ENCODE peak calls at places on chromosomes 5 and 9, in six cellular contexts. One of them, this sample, is unnamed.

GRCh38 chr9:129398901-129399300 is 220.8 kb upstream of the IER5L start:
- DNase-seq in A549: no peak
- DNase-seq in WTC11: no peak
- DNase-seq in K562: no peak
- DNase-seq in HepG2: no peak
- DNase-seq in H1: no peak
- DNase-seq in this sample: no peak

GRCh38 chr5:36495638-36496010 is 110.8 kb upstream of the SLC1A3 start:
- DNase-seq in A549: no peak
- DNase-seq in WTC11: no peak
- DNase-seq in K562: no peak
- DNase-seq in HepG2: no peak
- DNase-seq in H1: no peak
- DNase-seq in this sample: no peak

GRCh38 chr5:80346055-80346454 is 26.3 kb downstream of the SPZ1 start:
- DNase-seq in A549: peak; percentile 46
- DNase-seq in WTC11: peak; percentile 37
- DNase-seq in K562: peak; percentile 57
- DNase-seq in HepG2: peak; percentile 44
- DNase-seq in H1: peak; percentile 13
- DNase-seq in this sample: peak; percentile 10

GRCh38 chr9:111005711-111006482 is 32.4 kb downstream of the LPAR1 start:
- DNase-seq in A549: no peak
- DNase-seq in WTC11: no peak
- DNase-seq in K562: no peak
- DNase-seq in HepG2: no peak
- DNase-seq in H1: no peak
- DNase-seq in this sample: no peak

GRCh38 chr5:170740586-170741205 is 42.8 kb upstream of the GABRP start:
- DNase-seq in A549: no peak
- DNase-seq in WTC11: no peak
- DNase-seq in K562: no peak
- DNase-seq in HepG2: no peak
- DNase-seq in H1: no peak
- DNase-seq in this sample: no peak

GRCh38 chr9:69376651-69377050 is 51.6 kb downstream of the ENTREP1 start:
- DNase-seq in A549: peak; percentile 4
- DNase-seq in WTC11: no peak
- DNase-seq in K562: no peak
- DNase-seq in HepG2: no peak
- DNase-seq in H1: no peak
- DNase-seq in this sample: peak; percentile 48

GRCh38 chr5:82319977-82320376 is 41.8 kb upstream of the RPS23 start:
- DNase-seq in A549: no peak
- DNase-seq in WTC11: no peak
- DNase-seq in K562: no peak
- DNase-seq in HepG2: no peak
- DNase-seq in H1: no peak
- DNase-seq in this sample: no peak

GRCh38 chr5:76472338-76473336 is 69.6 kb downstream of the IQGAP2 start:
- DNase-seq in A549: peak; percentile 62
- DNase-seq in WTC11: no peak
- DNase-seq in K562: peak; percentile 12
- DNase-seq in HepG2: peak; percentile 90
- DNase-seq in H1: no peak
- DNase-seq in this sample: no peak

GRCh38 chr5:35046754-35047153 is 995 bp downstream of the AGXT2 start:
- DNase-seq in A549: no peak
- DNase-seq in WTC11: no peak
- DNase-seq in K562: no peak
- DNase-seq in HepG2: no peak
- DNase-seq in H1: no peak
- DNase-seq in this sample: no peak

GRCh38 chr9:107635137-107635802 is 145.7 kb upstream of the KLF4 start:
- DNase-seq in A549: no peak
- DNase-seq in WTC11: no peak
- DNase-seq in K562: no peak
- DNase-seq in HepG2: no peak
- DNase-seq in H1: no peak
- DNase-seq in this sample: no peak

GRCh38 chr9:137977572-137978261 is 100.1 kb downstream of the CACNA1B start:
- DNase-seq in A549: no peak
- DNase-seq in WTC11: no peak
- DNase-seq in K562: no peak
- DNase-seq in HepG2: no peak
- DNase-seq in H1: no peak
- DNase-seq in this sample: no peak

GRCh38 chr5:179131321-179131835 is 71.2 kb downstream of the ZNF354C start:
- DNase-seq in A549: no peak
- DNase-seq in WTC11: peak; percentile 4
- DNase-seq in K562: no peak
- DNase-seq in HepG2: no peak
- DNase-seq in H1: no peak
- DNase-seq in this sample: no peak

GRCh38 chr9:92328225-92328624 is 2.5 kb downstream of the CENPP start:
- DNase-seq in A549: peak; percentile 59
- DNase-seq in WTC11: no peak
- DNase-seq in K562: peak; percentile 61
- DNase-seq in HepG2: peak; percentile 28
- DNase-seq in H1: no peak
- DNase-seq in this sample: peak; percentile 43

GRCh38 chr9:2271426-2271825 is 256.3 kb downstream of the SMARCA2 start:
- DNase-seq in A549: peak; percentile 39
- DNase-seq in WTC11: peak; percentile 56
- DNase-seq in K562: peak; percentile 5
- DNase-seq in HepG2: no peak
- DNase-seq in H1: peak; percentile 53
- DNase-seq in this sample: peak; percentile 66

GRCh38 chr5:135602882-135603721 is 24.3 kb upstream of the CXCL14 start:
- DNase-seq in A549: no peak
- DNase-seq in WTC11: peak; percentile 17
- DNase-seq in K562: no peak
- DNase-seq in HepG2: no peak
- DNase-seq in H1: no peak
- DNase-seq in this sample: no peak

GRCh38 chr5:96083361-96083881 is 121.8 kb upstream of the ELL2 start:
- DNase-seq in A549: no peak
- DNase-seq in WTC11: no peak
- DNase-seq in K562: peak; percentile 28
- DNase-seq in HepG2: no peak
- DNase-seq in H1: no peak
- DNase-seq in this sample: peak; percentile 84

GRCh38 chr5:82620957-82621600 is 342.9 kb upstream of the RPS23 start:
- DNase-seq in A549: no peak
- DNase-seq in WTC11: no peak
- DNase-seq in K562: no peak
- DNase-seq in HepG2: no peak
- DNase-seq in H1: no peak
- DNase-seq in this sample: no peak

GRCh38 chr5:146208916-146209522 is 5.6 kb downstream of the RBM27 start:
- DNase-seq in A549: no peak
- DNase-seq in WTC11: no peak
- DNase-seq in K562: no peak
- DNase-seq in HepG2: no peak
- DNase-seq in H1: no peak
- DNase-seq in this sample: no peak

GRCh38 chr5:9515451-9515850 is 30.4 kb downstream of the SEMA5A start:
- DNase-seq in A549: no peak
- DNase-seq in WTC11: no peak
- DNase-seq in K562: no peak
- DNase-seq in HepG2: no peak
- DNase-seq in H1: no peak
- DNase-seq in this sample: no peak

GRCh38 chr5:115309751-115310370 is 13.4 kb upstream of the CCDC112 start:
- DNase-seq in A549: peak; percentile 38
- DNase-seq in WTC11: no peak
- DNase-seq in K562: peak; percentile 49
- DNase-seq in HepG2: peak; percentile 26
- DNase-seq in H1: no peak
- DNase-seq in this sample: peak; percentile 69

GRCh38 chr9:133522073-133522910 is 2.5 kb downstream of the MYMK start:
- DNase-seq in A549: no peak
- DNase-seq in WTC11: no peak
- DNase-seq in K562: no peak
- DNase-seq in HepG2: no peak
- DNase-seq in H1: no peak
- DNase-seq in this sample: no peak

GRCh38 chr9:120890415-120891254 is 13.6 kb upstream of the PHF19 start:
- DNase-seq in A549: no peak
- DNase-seq in WTC11: no peak
- DNase-seq in K562: peak; percentile 38
- DNase-seq in HepG2: no peak
- DNase-seq in H1: no peak
- DNase-seq in this sample: no peak

GRCh38 chr9:131567910-131568309 is 22.6 kb downstream of the PRRT1B start:
- DNase-seq in A549: no peak
- DNase-seq in WTC11: no peak
- DNase-seq in K562: no peak
- DNase-seq in HepG2: no peak
- DNase-seq in H1: no peak
- DNase-seq in this sample: no peak

GRCh38 chr5:80125962-80126480 is 90.9 kb downstream of the THBS4 start:
- DNase-seq in A549: no peak
- DNase-seq in WTC11: no peak
- DNase-seq in K562: no peak
- DNase-seq in HepG2: no peak
- DNase-seq in H1: no peak
- DNase-seq in this sample: no peak

DNA sequence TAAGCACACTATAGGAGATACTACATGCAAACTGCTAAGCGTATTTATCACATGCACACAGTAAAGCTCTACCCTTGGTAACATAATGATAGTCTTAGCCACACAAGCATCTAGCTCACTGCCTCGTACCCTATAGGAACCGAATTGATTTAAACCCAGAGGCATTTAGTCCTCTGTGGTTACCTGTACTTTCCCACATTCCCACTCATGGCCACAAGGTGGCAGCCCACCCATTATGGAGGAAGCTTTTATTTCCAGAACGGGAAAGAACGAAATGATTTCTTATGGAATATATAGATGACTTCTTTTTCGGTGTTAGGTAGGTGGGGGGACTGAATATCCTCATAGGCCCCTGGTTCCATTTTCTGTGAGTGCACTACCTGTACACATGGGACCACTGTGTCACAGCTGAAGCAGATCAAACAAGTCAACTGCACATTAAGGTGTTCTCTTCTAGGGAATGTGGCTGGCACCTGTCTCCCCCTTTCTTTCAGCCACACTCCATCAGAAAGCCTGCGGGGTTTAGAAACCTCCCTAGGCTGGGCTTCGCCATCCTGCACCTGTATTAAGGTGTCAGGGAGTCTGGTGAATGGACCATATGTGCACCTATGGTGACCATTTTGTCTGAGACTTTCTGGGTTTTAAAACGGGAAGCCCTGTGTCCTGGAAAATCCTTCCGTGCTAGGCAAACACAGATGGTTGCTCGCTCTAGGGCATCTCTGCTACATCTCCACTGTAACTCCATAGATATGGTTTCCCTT is 313.2 kb downstream of the SLIT3 start:
- DNase-seq in A549: peak; percentile 66
- DNase-seq in WTC11: peak; percentile 88
- DNase-seq in K562: peak; percentile 64
- DNase-seq in HepG2: peak; percentile 43
- DNase-seq in H1: peak; percentile 25
- DNase-seq in this sample: peak; percentile 67
- TF ChIP-seq MAX in A549: no peak
- TF ChIP-seq MAX in WTC11: no peak
- TF ChIP-seq MAX in K562: no peak
- TF ChIP-seq MAX in HepG2: peak; percentile 14
- TF ChIP-seq MAX in H1: no peak
- TF ChIP-seq MAX in this sample: no peak

GRCh38 chr5:133658327-133658726 is 46.0 kb upstream of the FSTL4 start:
- DNase-seq in A549: no peak
- DNase-seq in WTC11: no peak
- DNase-seq in K562: no peak
- DNase-seq in HepG2: no peak
- DNase-seq in H1: no peak
- DNase-seq in this sample: no peak

GRCh38 chr5:133657036-133657435 is 44.7 kb upstream of the FSTL4 start:
- DNase-seq in A549: no peak
- DNase-seq in WTC11: no peak
- DNase-seq in K562: no peak
- DNase-seq in HepG2: no peak
- DNase-seq in H1: no peak
- DNase-seq in this sample: no peak

GRCh38 chr5:133652951-133653601 is 40.7 kb upstream of the FSTL4 start:
- DNase-seq in A549: no peak
- DNase-seq in WTC11: no peak
- DNase-seq in K562: no peak
- DNase-seq in HepG2: no peak
- DNase-seq in H1: no peak
- DNase-seq in this sample: no peak

GRCh38 chr5:133655966-133656365 is 43.6 kb upstream of the FSTL4 start:
- DNase-seq in A549: no peak
- DNase-seq in WTC11: no peak
- DNase-seq in K562: no peak
- DNase-seq in HepG2: no peak
- DNase-seq in H1: no peak
- DNase-seq in this sample: no peak

GRCh38 chr5:133653602-133653995 is 41.3 kb upstream of the FSTL4 start:
- DNase-seq in A549: no peak
- DNase-seq in WTC11: no peak
- DNase-seq in K562: no peak
- DNase-seq in HepG2: no peak
- DNase-seq in H1: no peak
- DNase-seq in this sample: no peak
- TF ChIP-seq JUN in A549: no peak
- TF ChIP-seq JUN in WTC11: no peak
- TF ChIP-seq JUN in K562: no peak
- TF ChIP-seq JUN in HepG2: no peak
- TF ChIP-seq JUN in H1: no peak
- TF ChIP-seq JUN in this sample: no peak

DNA sequence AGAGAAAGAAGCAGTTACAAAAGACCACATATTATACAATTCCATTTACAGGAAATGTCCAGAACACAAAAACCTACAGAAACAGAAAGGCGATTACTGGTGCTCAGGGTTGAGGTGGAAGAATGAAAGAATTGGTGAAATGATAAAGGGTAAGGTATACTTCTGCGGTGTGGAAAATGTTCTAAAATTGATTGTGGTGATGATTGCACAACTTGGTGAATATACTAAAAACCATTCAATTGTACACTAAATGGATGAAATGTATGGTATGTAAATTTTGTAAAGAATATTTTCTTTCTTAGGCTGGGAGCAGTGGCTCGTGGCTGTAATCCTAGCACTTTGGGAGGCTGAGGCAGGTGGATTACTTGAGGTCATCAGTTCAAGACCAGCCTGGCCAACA is 72.3 kb downstream of the UBAP2 start:
- DNase-seq in A549: no peak
- DNase-seq in WTC11: no peak
- DNase-seq in K562: no peak
- DNase-seq in HepG2: no peak
- DNase-seq in H1: no peak
- DNase-seq in this sample: no peak
- TF ChIP-seq MAX in A549: no peak
- TF ChIP-seq MAX in WTC11: no peak
- TF ChIP-seq MAX in K562: no peak
- TF ChIP-seq MAX in HepG2: no peak
- TF ChIP-seq MAX in H1: no peak
- TF ChIP-seq MAX in this sample: no peak

GRCh38 chr5:139642891-139643871 is 5.0 kb upstream of the CXXC5 start:
- DNase-seq in A549: peak; percentile 67
- DNase-seq in WTC11: no peak
- DNase-seq in K562: no peak
- DNase-seq in HepG2: peak; percentile 79
- DNase-seq in H1: no peak
- DNase-seq in this sample: no peak
- TF ChIP-seq JUN in A549: no peak
- TF ChIP-seq JUN in WTC11: no peak
- TF ChIP-seq JUN in K562: no peak
- TF ChIP-seq JUN in HepG2: no peak
- TF ChIP-seq JUN in H1: no peak
- TF ChIP-seq JUN in this sample: no peak

This sample was measured in endothelial cell of umbilical vein.